ENCODE peak calls at places on chromosome X, in ten cellular contexts. E is breast epithelium, S is bronchial epithelial cell, C is adrenal gland, P is suprapubic skin, A is aorta, K is GM12865, I is IMR-90, D is mucosa of descending colon, V is DND-41. W is an unnamed sample.
A peak's percentile ranks its signal among the peaks of the same experiment; 100 is the strongest.

GRCh38 chrX:57211906-57212305 is 74.6 kb upstream of the FAAH2 start:
- DNase-seq in D (no peak), E (no peak), C (no peak), A (no peak), P (no peak), S (no peak), I (no peak), V (peak; percentile 6), K (no peak), W (no peak)

GRCh38 chrX:54043696-54044125 is 562 bp downstream of the PHF8 start:
- DNase-seq in P (no peak), I (peak; percentile 10), K (peak; percentile 48), S (peak; percentile 7), A (peak; percentile 66), V (peak; percentile 40), E (no peak), D (no peak), C (no peak), W (no peak)

GRCh38 chrX:69036674-69037573 is 128.3 kb downstream of the PJA1 start:
- DNase-seq in E (no peak), D (no peak), K (no peak), S (no peak), V (no peak), C (peak; percentile 9), A (no peak), P (no peak), I (no peak), W (no peak)

GRCh38 chrX:150478496-150479492 is 89.6 kb upstream of the MTM1 start:
- DNase-seq in V (no peak), A (no peak), I (no peak), D (no peak), K (peak; percentile 12), S (no peak), P (no peak), E (no peak), C (no peak), W (no peak)

GRCh38 chrX:155864655-155865054 is 16.5 kb upstream of the VAMP7 start:
- DNase-seq in V (no peak), P (no peak), D (no peak), C (no peak), A (no peak), E (no peak), S (no peak), K (no peak), I (no peak), W (peak; percentile 10)

GRCh38 chrX:123797543-123798447 is 62.1 kb upstream of the XIAP start:
- DNase-seq in A (no peak), I (no peak), S (no peak), C (no peak), K (no peak), E (no peak), D (no peak), P (no peak), V (no peak), W (no peak)

GRCh38 chrX:129716507-129716906 is 22.3 kb upstream of the XPNPEP2 start:
- DNase-seq in P (no peak), C (no peak), S (no peak), V (no peak), A (no peak), I (no peak), E (no peak), D (no peak), K (no peak), W (no peak)

GRCh38 chrX:140091276-140091886 is 126.1 kb upstream of the CXorf66 start:
- DNase-seq in S (no peak), K (no peak), P (no peak), I (no peak), A (no peak), E (no peak), V (no peak), C (peak; percentile 43), D (no peak), W (no peak)

GRCh38 chrX:83508006-83508405 is at the start of gene POU3F4:
- DNase-seq in A (no peak), V (no peak), E (no peak), K (no peak), D (peak; percentile 48), I (no peak), P (no peak), C (no peak), S (no peak), W (no peak)

GRCh38 chrX:14095702-14096101 is 66.0 kb upstream of the GEMIN8 start:
- DNase-seq in S (peak; percentile 48), P (no peak), D (no peak), K (peak; percentile 57), I (peak; percentile 53), C (peak; percentile 17), A (no peak), E (peak; percentile 19), V (peak; percentile 55), W (peak; percentile 67)

GRCh38 chrX:56729152-56729557 is at the start of gene NBDY:
- DNase-seq in E (peak; percentile 21), I (peak; percentile 37), C (peak; percentile 39), S (peak; percentile 33), A (peak; percentile 54), V (peak; percentile 63), P (no peak), K (peak; percentile 57), D (peak; percentile 53), W (peak; percentile 51)

GRCh38 chrX:66731398-66731797 is 92.5 kb upstream of the EDA2R start:
- DNase-seq in S (peak; percentile 43), A (no peak), D (no peak), I (peak; percentile 33), P (no peak), C (no peak), E (no peak), K (peak; percentile 40), V (no peak), W (peak; percentile 23)

GRCh38 chrX:129600981-129601424 is 53.8 kb downstream of the APLN start:
- DNase-seq in A (no peak), V (peak; percentile 49), C (no peak), I (peak; percentile 27), E (no peak), S (peak; percentile 23), P (no peak), K (peak; percentile 24), D (no peak), W (no peak)

GRCh38 chrX:88613338-88613737 is 133.7 kb upstream of the CPXCR1 start:
- DNase-seq in S (no peak), E (no peak), A (no peak), C (no peak), I (no peak), P (no peak), K (no peak), V (no peak), D (no peak), W (no peak)

GRCh38 chrX:15301924-15302323 is 13.5 kb downstream of the ASB11 start:
- DNase-seq in V (peak; percentile 10), P (no peak), D (no peak), A (peak; percentile 76), S (no peak), I (peak; percentile 41), E (no peak), C (no peak), K (peak; percentile 18), W (peak; percentile 28)

GRCh38 chrX:44972132-44972531 is 99.1 kb downstream of the KDM6A start:
- DNase-seq in E (no peak), S (no peak), I (no peak), D (no peak), V (no peak), P (no peak), K (no peak), A (no peak), C (no peak), W (no peak)

GRCh38 chrX:24694825-24695224 is 1.1 kb downstream of the POLA1 start:
- DNase-seq in V (no peak), A (no peak), I (peak; percentile 2), K (no peak), E (no peak), D (no peak), C (no peak), P (no peak), S (peak; percentile 2), W (no peak)
- H3K4me3 ChIP-seq in V (peak overlapping the region; percentile 83), A (no peak overlapping the region), I (no peak overlapping the region), K (peak overlapping the region; percentile 83), E (no peak overlapping the region), D (no peak overlapping the region), C (no peak overlapping the region), P (peak overlapping the region; percentile 66), S (no peak overlapping the region), W (peak overlapping the region; percentile 72)

DNA sequence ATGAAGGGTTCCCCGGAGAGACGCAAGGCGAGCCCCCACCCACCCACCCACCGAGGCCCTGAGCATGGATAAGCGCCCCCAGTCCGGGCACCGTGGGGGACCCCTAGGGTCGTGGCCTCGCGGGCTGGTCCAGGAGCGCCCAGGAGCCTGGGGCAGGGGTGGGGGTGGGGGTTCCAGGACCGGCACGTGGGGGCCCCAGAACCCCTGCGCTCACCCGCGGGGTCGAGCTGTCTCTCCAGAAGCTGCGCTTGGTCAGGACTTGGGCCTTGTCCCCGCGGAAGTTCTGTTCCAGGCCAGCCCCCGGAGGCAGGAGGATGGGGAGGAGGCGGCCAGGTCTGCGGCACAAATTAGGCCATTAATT is 11.2 kb upstream of the SHOX start:
- DNase-seq in P (no peak), C (no peak), D (no peak), I (no peak), V (no peak), S (no peak), K (no peak), A (no peak), E (no peak), W (no peak)
- H3K4me3 ChIP-seq in P (no peak overlapping the region), C (no peak overlapping the region), D (no peak overlapping the region), I (no peak overlapping the region), V (no peak overlapping the region), S (no peak overlapping the region), K (no peak overlapping the region), A (no peak overlapping the region), E (no peak overlapping the region), W (no peak overlapping the region)

DNA sequence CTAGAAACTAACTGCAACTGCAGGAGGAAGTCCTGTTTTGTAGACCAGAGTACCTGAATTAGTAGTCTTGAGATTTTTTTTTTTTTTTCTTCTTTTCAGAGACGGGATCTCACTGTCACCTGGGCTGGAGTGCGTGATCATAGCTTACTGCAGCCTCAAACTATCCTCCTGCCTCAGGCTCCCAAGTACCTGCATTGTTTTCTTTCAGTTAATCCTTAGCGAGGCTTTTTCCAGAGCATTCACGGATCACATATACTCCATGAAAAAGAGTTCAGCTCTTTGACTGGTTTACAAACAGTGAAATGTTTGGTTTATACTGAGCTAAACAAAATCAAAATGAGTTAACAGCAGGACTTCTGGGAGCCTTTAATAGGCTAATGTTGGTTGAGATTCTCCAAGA is 45.8 kb downstream of the KLHL15 start:
- DNase-seq in K (no peak), E (no peak), P (no peak), V (no peak), C (no peak), S (no peak), D (no peak), A (no peak), I (no peak), W (no peak)
- H3K4me3 ChIP-seq in K (no peak overlapping the region), E (no peak overlapping the region), P (no peak overlapping the region), V (no peak overlapping the region), C (no peak overlapping the region), S (no peak overlapping the region), D (no peak overlapping the region), A (no peak overlapping the region), I (no peak overlapping the region), W (no peak overlapping the region)

GRCh38 chrX:85243155-85243554 is 424 bp downstream of the SATL1 start:
- DNase-seq in A (no peak), E (no peak), V (no peak), D (no peak), K (no peak), C (no peak), I (no peak), P (no peak), S (no peak), W (no peak)
- H3K4me3 ChIP-seq in A (no peak overlapping the region), E (peak overlapping the region; percentile 75), V (peak overlapping the region; percentile 84), D (no peak overlapping the region), K (no peak overlapping the region), C (no peak overlapping the region), I (peak overlapping the region; percentile 90), P (peak overlapping the region; percentile 59), S (no peak overlapping the region), W (peak overlapping the region; percentile 79)

W was measured in Jurkat, Clone E6-1.